ENCODE peak calls at places on chromosomes 6 and 20, in four cellular contexts. O, K, T and I are unnamed samples.

GRCh38 chr20:19288061-19288460 is 75.6 kb downstream of the SLC24A3 start:
- DNase-seq in T (no peak), K (no peak), O (no peak), I (no peak)

GRCh38 chr20:11777861-11778570 is 139.7 kb upstream of the BTBD3 start:
- DNase-seq in O (no peak), T (no peak), K (no peak), I (no peak)

GRCh38 chr6:102736941-102737368 is 1343.4 kb downstream of the GRIK2 start:
- DNase-seq in O (no peak), K (no peak), T (no peak), I (no peak)

GRCh38 chr6:169642455-169642854 is 59.4 kb downstream of the WDR27 start:
- DNase-seq in O (no peak), K (no peak), T (no peak), I (no peak)

GRCh38 chr6:38177885-38178583 is 358.5 kb downstream of the ZFAND3 start:
- DNase-seq in K (no peak), T (no peak), O (no peak), I (no peak)

GRCh38 chr6:27890351-27891299 is 21.6 kb downstream of the OR2B2 start:
- DNase-seq in K (peak), T (no peak), O (peak), I (peak)

GRCh38 chr6:4668271-4669179 is 107.7 kb upstream of the CDYL start:
- DNase-seq in T (no peak), K (peak), O (peak), I (no peak)

GRCh38 chr20:19249515-19249914 is 37.1 kb downstream of the SLC24A3 start:
- DNase-seq in K (peak), O (no peak), T (no peak), I (no peak)

GRCh38 chr6:53630533-53631269 is 34.9 kb downstream of the KLHL31 start:
- DNase-seq in T (peak), K (no peak), O (no peak), I (no peak)
- TF ChIP-seq RAD21 in T (no peak), K (no peak), O (no peak), I (no peak)

DNA sequence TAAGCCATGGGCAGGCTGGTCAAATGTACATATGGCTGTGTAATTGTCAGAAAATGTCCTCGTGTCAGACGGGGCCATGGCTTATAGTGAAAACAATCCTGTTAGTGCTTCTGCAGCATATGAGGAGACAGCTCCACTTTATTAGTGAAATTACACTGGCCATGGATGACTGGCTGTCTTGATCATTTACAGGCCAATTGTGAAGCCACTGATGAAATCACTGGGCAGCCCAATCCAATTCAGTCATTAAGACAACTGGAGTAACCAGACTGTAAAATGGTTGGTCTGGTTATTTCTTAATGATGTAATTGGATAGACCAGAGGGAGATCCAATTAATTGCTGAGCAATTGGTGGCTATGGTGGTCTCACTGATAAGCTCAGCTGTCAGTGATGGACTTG is 749.5 kb downstream of the KIF16B start:
- DNase-seq in T (no peak), O (no peak), K (no peak), I (no peak)
- TF ChIP-seq HDAC2 in T (no peak), O (no peak), K (no peak), I (no peak)

DNA sequence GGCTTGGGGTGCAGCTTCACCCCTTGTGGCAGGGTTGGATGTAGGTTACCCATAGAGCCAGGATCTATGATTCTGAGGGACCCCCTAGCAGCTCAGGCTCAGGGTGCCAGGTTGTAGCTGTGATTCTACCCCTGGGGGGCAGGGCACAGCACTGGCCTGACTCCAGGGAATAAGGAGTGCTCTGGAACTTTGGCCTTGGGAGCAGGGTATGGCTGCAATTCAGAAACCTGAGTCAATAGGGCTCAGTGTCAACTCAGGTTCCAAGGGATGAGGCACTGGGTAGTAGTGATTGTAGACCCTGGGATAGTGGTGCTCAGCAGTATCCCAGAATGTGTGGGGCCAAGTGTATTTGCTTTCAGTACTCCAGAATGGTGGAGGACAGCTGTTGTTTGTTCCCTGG is 8.6 kb downstream of the FHL5 start:
- DNase-seq in T (no peak), O (no peak), K (no peak), I (no peak)
- TF ChIP-seq JUND in T (no peak), O (no peak), K (no peak), I (no peak)

GRCh38 chr6:36852481-36853147 is 13.4 kb upstream of the CPNE5 start:
- DNase-seq in K (peak), T (peak), O (no peak), I (no peak)
- TF ChIP-seq RAD21 in K (peak), T (no peak), O (no peak), I (no peak)

GRCh38 chr6:71420693-71421328 is 132.2 kb downstream of the OGFRL1 start:
- DNase-seq in K (no peak), T (no peak), O (peak), I (no peak)

GRCh38 chr6:71419954-71420692 is 131.5 kb downstream of the OGFRL1 start:
- DNase-seq in K (no peak), O (no peak), T (no peak), I (no peak)

GRCh38 chr6:71421611-71422010 is 133.0 kb downstream of the OGFRL1 start:
- DNase-seq in O (no peak), T (no peak), K (no peak), I (no peak)

GRCh38 chr6:71414486-71414885 is 125.9 kb downstream of the OGFRL1 start:
- DNase-seq in O (no peak), T (no peak), K (no peak), I (no peak)

DNA sequence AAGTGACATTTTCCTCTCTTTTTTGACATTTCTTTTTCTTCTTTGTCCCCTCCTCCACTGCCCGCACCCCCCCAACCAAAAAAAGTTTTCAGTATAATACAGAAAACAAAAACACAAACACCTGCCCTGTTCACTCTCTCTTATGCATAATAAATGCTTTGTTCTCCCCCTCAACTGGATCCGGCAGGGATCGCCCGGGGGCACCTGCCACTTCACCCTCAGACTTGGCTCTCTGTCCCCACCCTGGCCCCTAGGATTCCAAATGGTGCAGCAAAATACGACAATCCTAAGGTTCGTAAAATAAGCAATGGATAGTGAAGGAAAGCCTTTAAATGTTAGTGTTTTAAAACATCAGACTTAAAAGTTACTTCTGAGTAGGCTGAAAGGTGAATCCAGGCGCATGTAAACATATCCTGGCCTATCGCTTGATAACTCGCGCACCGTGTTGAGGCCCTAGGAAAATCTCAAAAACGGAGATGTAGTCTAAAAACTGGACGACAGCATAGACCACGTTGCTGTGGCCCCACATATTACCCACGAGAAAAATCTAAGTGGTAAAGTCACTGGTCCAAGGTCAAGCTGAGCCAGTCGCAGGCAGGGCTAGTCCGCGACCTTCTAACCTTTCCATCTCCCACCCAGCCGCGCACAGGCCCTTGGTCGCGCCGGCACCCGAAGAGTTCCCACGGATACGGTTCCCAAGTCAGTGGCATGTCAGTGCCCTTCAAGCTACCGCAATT is 130.8 kb downstream of the OGFRL1 start:
- DNase-seq in K (no peak), O (peak), T (no peak), I (no peak)
- TF ChIP-seq HDAC2 in K (no peak), O (no peak), T (no peak), I (no peak)

GRCh38 chr6:116387374-116387773 is 16.6 kb downstream of the DSE start:
- DNase-seq in K (no peak), O (no peak), T (no peak), I (no peak)

GRCh38 chr6:116385462-116385807 is 14.7 kb downstream of the DSE start:
- DNase-seq in K (no peak), O (no peak), T (no peak), I (no peak)

GRCh38 chr6:116385911-116386310 is 15.2 kb downstream of the DSE start:
- DNase-seq in T (no peak), O (no peak), K (no peak), I (no peak)

GRCh38 chr6:116384727-116385461 is 14.1 kb downstream of the DSE start:
- DNase-seq in K (no peak), O (no peak), T (no peak), I (no peak)

GRCh38 chr6:116386581-116387299 is 16.0 kb downstream of the DSE start:
- DNase-seq in T (no peak), O (no peak), K (no peak), I (no peak)
- TF ChIP-seq JUND in T (no peak), O (no peak), K (peak), I (no peak)

DNA sequence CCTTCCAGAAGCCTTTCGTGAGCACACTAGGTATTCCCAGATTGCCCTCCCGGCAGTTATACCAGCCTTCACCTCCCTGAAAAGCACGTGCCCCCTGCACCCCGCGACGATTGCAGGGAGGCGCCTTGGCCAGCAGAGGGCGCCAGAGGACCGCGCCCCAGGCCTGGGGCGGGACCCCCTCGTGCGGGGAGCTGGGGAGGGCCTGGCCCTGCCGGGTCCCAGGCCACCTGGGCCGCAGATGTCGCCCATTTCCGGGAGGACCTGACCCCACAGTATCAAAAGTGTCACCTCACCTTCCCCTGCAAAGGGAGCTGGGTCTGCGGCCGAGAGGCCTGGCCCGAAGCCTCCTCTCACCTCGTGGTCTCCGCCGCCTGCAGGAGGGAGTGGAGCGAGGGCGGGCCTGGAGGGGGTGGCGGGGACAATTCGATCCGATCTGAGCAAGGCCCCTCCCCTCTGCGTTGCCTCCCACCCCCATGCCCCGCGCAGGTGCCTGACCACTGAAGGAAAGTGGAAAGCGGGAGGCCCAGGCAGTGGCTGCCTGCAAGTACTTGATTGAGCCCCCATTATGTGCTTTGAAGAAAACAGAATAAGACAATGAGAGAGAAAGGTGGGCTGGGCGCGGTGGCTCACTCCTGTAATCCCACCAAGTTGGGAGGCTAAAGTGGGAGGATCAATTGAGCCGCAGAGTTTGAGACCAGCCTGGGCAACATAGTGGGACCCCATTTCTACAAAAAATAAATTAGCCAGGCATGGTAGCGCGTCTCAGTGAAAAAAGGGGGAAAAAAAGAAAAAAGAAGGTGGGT is 3.5 kb upstream of the SNAI1 start:
- DNase-seq in O (peak), T (peak), K (peak), I (no peak)
- TF ChIP-seq RAD21 in O (peak), T (peak), K (peak), I (peak)

GRCh38 chr20:37137547-37137946 is 41.6 kb upstream of the RPN2 start:
- DNase-seq in T (no peak), K (no peak), O (no peak), I (no peak)
- TF ChIP-seq HDAC2 in T (no peak), K (no peak), O (no peak), I (no peak)

DNA sequence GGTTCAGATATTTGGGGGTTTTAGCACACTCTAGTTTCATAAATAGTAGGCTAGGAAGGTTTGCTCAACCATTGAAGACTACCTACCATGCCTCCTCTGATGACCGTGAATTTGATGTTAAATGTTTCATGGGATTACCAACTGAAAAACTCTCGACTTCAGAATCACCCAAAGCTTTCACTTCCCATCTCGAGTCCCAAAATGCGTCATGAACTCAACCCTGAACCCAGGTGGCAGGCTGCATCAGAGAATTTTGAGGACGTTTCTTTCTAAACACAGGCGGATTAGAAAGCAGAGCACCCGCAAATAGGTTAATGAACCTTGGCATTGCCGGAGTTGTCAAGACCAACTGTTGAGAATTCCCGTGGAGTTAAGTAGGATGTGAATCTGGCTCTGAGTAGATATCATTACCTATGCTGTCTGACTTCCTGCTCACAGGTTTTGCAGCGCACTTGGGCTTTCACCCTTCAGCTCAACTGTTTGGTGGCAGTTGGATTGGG is 98.4 kb upstream of the ADTRP start:
- DNase-seq in O (no peak), K (no peak), T (no peak), I (peak)
- TF ChIP-seq JUND in O (no peak), K (no peak), T (no peak), I (no peak)